ENCODE peak calls at places on chromosomes 12 and 14, in eight cellular contexts. L is OCI-LY7; O is activated CD4-positive, alpha-beta T cell treated with anti-CD3 and anti-CD28 coated beads for 48 hours; Z is stimulated activated CD4-positive, alpha-beta T cell treated with anti-CD3 and anti-CD28 coated beads, Interleukin-15, amount 100 ng/mL, for 1 hour; I is body of pancreas; F is posterior cingulate gyrus; Q is amygdala; J is effector memory CD4-positive, alpha-beta T cell. W is an unnamed sample.

GRCh38 chr12:105444809-105445102 is 114.3 kb downstream of the C12orf75 start:
- DNase-seq in L (no peak), O (no peak), Z (no peak), I (no peak), F (no peak), Q (no peak), J (no peak), W (no peak)

GRCh38 chr14:94805726-94806288 is 35.9 kb upstream of the GSC start:
- DNase-seq in L (no peak), O (no peak), Z (no peak), I (peak), F (no peak), Q (no peak), J (no peak), W (no peak)

GRCh38 chr14:102776761-102777710 is at the start of gene TRAF3:
- DNase-seq in L (peak), O (peak), Z (peak), I (peak), F (peak), Q (no peak), J (peak), W (peak)

GRCh38 chr12:101051901-101052550 is 158.0 kb downstream of the SLC5A8 start:
- DNase-seq in L (no peak), O (no peak), Z (no peak), I (peak), F (no peak), Q (no peak), J (no peak), W (no peak)

GRCh38 chr12:11580125-11580751 is 69.2 kb upstream of the ETV6 start:
- DNase-seq in L (peak), O (no peak), Z (no peak), I (peak), F (no peak), Q (no peak), J (no peak), W (no peak)

GRCh38 chr12:108129017-108129812 is at the start of gene WSCD2:
- DNase-seq in L (no peak), O (peak), Z (no peak), I (peak), F (peak), Q (peak), J (no peak), W (peak)

GRCh38 chr12:110933326-110933974 is 13.1 kb upstream of the MYL2 start:
- DNase-seq in L (no peak), O (no peak), Z (no peak), I (no peak), F (no peak), Q (no peak), J (no peak), W (no peak)

GRCh38 chr12:102195826-102196225 is 1.8 kb downstream of the PMCH start:
- DNase-seq in L (no peak), O (no peak), Z (no peak), I (no peak), F (no peak), Q (no peak), J (no peak), W (no peak)

GRCh38 chr14:86838363-86838762 is 1154.6 kb downstream of the GALC start:
- DNase-seq in L (no peak), O (peak), Z (no peak), I (no peak), F (no peak), Q (no peak), J (no peak), W (no peak)

GRCh38 chr12:21656931-21657335 is 709 bp downstream of the LDHB start:
- DNase-seq in L (peak), O (peak), Z (no peak), I (peak), F (peak), Q (no peak), J (peak), W (no peak)

GRCh38 chr12:9925746-9926393 is 6.3 kb downstream of the CLEC2A start:
- DNase-seq in L (peak), O (no peak), Z (no peak), I (no peak), F (no peak), Q (no peak), J (no peak), W (no peak)

GRCh38 chr12:80636832-80637231 is 70.6 kb upstream of the MYF6 start:
- DNase-seq in L (no peak), O (no peak), Z (no peak), I (no peak), F (no peak), Q (no peak), J (no peak), W (no peak)

GRCh38 chr12:111030800-111031199 is 110.4 kb upstream of the MYL2 start:
- DNase-seq in L (no peak), O (no peak), Z (no peak), I (no peak), F (no peak), Q (no peak), J (no peak), W (no peak)

GRCh38 chr12:6934110-6934509 is 6.4 kb downstream of the ATN1 start:
- DNase-seq in L (no peak), O (no peak), Z (no peak), I (no peak), F (no peak), Q (no peak), J (no peak), W (no peak)

GRCh38 chr12:18368594-18368993 is 107.3 kb downstream of the PIK3C2G start:
- DNase-seq in L (no peak), O (no peak), Z (no peak), I (no peak), F (no peak), Q (no peak), J (no peak), W (no peak)

GRCh38 chr14:105142651-105143450 is 25.7 kb downstream of the JAG2 start:
- DNase-seq in L (no peak), O (no peak), Z (no peak), I (no peak), F (no peak), Q (no peak), J (no peak), W (no peak)

GRCh38 chr12:30806989-30807694 is 52.4 kb upstream of the CAPRIN2 start:
- DNase-seq in L (peak), O (peak), Z (no peak), I (peak), F (no peak), Q (no peak), J (no peak), W (no peak)

GRCh38 chr14:39268393-39268792 is 34.7 kb downstream of the MIA2 start:
- DNase-seq in L (peak), O (no peak), Z (no peak), I (no peak), F (no peak), Q (no peak), J (no peak), W (no peak)

GRCh38 chr14:34522496-34522895 is 17.0 kb downstream of the EAPP start:
- DNase-seq in L (no peak), O (no peak), Z (no peak), I (no peak), F (no peak), Q (no peak), J (no peak), W (no peak)

GRCh38 chr12:13094349-13094748 is 9.1 kb downstream of the GSG1 start:
- DNase-seq in L (no peak), O (no peak), Z (no peak), I (no peak), F (no peak), Q (no peak), J (no peak), W (no peak)

GRCh38 chr12:94429633-94430032 is 30.0 kb downstream of the CEP83 start:
- DNase-seq in L (no peak), O (no peak), Z (no peak), I (no peak), F (no peak), Q (no peak), J (no peak), W (no peak)

W was measured in GM19239.